ENCODE peak calls at places on chromosomes 3 and 15, in seven cellular contexts. T is H1; X is suprapubic skin; E is DND-41; Q is ascending aorta; H is tibial nerve; Y is CD8-positive, alpha-beta memory T cell. P is an unnamed sample.

GRCh38 chr3:20622304-20622703 is 436.3 kb upstream of the SGO1 start:
- DNase-seq in T (no peak), X (no peak), E (no peak), Q (no peak), H (no peak), Y (no peak), P (no peak)

GRCh38 chr3:129439381-129439816 is 349 bp downstream of the MBD4 start:
- DNase-seq in T (no peak), X (peak; percentile 83), E (peak; percentile 63), Q (peak; percentile 76), H (no peak), Y (peak; percentile 40), P (no peak)

GRCh38 chr15:39885099-39885777 is 34.8 kb downstream of the GPR176 start:
- DNase-seq in T (no peak), X (no peak), E (no peak), Q (no peak), H (no peak), Y (no peak), P (no peak)

GRCh38 chr3:50057756-50058155 is 31.0 kb upstream of the RBM5 start:
- DNase-seq in T (no peak), X (no peak), E (no peak), Q (no peak), H (no peak), Y (no peak), P (no peak)

GRCh38 chr15:92033723-92034122 is 180.2 kb downstream of the SLCO3A1 start:
- DNase-seq in T (no peak), X (no peak), E (no peak), Q (no peak), H (no peak), Y (no peak), P (no peak)

GRCh38 chr3:85313380-85313779 is 354.6 kb downstream of the CADM2 start:
- DNase-seq in T (no peak), X (no peak), E (no peak), Q (no peak), H (no peak), Y (no peak), P (no peak)

GRCh38 chr3:149584236-149584635 is 73.6 kb downstream of the WWTR1 start:
- DNase-seq in T (no peak), X (no peak), E (no peak), Q (no peak), H (no peak), Y (no peak), P (no peak)

GRCh38 chr15:38398134-38398533 is 55.8 kb upstream of the FAM98B start:
- DNase-seq in T (no peak), X (no peak), E (no peak), Q (peak; percentile 83), H (peak; percentile 37), Y (no peak), P (no peak)

GRCh38 chr3:26731843-26732242 is 109.3 kb downstream of the LRRC3B start:
- DNase-seq in T (no peak), X (no peak), E (no peak), Q (no peak), H (no peak), Y (no peak), P (no peak)

GRCh38 chr3:41522620-41523019 is 323.3 kb downstream of the CTNNB1 start:
- DNase-seq in T (no peak), X (no peak), E (no peak), Q (no peak), H (no peak), Y (no peak), P (no peak)

GRCh38 chr3:110420158-110420641 is 651.4 kb upstream of the NECTIN3 start:
- DNase-seq in T (no peak), X (no peak), E (no peak), Q (no peak), H (no peak), Y (no peak), P (no peak)

GRCh38 chr15:84992157-84992940 is 10.7 kb downstream of the PDE8A start:
- DNase-seq in T (peak; percentile 26), X (no peak), E (no peak), Q (peak; percentile 76), H (no peak), Y (no peak), P (no peak)

GRCh38 chr15:55514414-55514850 is 6.4 kb upstream of the DNAAF4 start:
- DNase-seq in T (no peak), X (no peak), E (no peak), Q (no peak), H (no peak), Y (no peak), P (no peak)

GRCh38 chr3:32313723-32314473 is 75.4 kb downstream of the CMTM8 start:
- DNase-seq in T (no peak), X (no peak), E (no peak), Q (no peak), H (no peak), Y (no peak), P (no peak)

GRCh38 chr15:69193948-69194827 is 33.8 kb downstream of the GLCE start:
- DNase-seq in T (no peak), X (no peak), E (no peak), Q (no peak), H (no peak), Y (no peak), P (no peak)

GRCh38 chr15:48190932-48191573 is 412 bp upstream of the CTXN2 start:
- DNase-seq in T (peak; percentile 95), X (no peak), E (peak; percentile 61), Q (peak; percentile 75), H (peak; percentile 22), Y (peak; percentile 16), P (peak; percentile 23)

GRCh38 chr3:8870134-8870533 is 93.1 kb downstream of the RAD18 start:
- DNase-seq in T (no peak), X (no peak), E (no peak), Q (no peak), H (no peak), Y (no peak), P (no peak)

GRCh38 chr3:156726456-156726855 is 52.1 kb downstream of the TIPARP start:
- DNase-seq in T (no peak), X (no peak), E (no peak), Q (no peak), H (no peak), Y (no peak), P (no peak)

GRCh38 chr15:66617137-66618090 is 51.6 kb upstream of the LCTL start:
- DNase-seq in T (no peak), X (no peak), E (no peak), Q (peak; percentile 91), H (no peak), Y (no peak), P (no peak)

GRCh38 chr3:64150527-64151238 is 74.6 kb downstream of the PRICKLE2 start:
- DNase-seq in T (no peak), X (no peak), E (no peak), Q (peak; percentile 83), H (no peak), Y (no peak), P (no peak)

GRCh38 chr15:55587321-55588069 is 650 bp downstream of the PYGO1 start:
- DNase-seq in T (peak; percentile 70), X (no peak), E (peak; percentile 41), Q (no peak), H (no peak), Y (no peak), P (no peak)

GRCh38 chr3:27535809-27536392 is 51.7 kb upstream of the SLC4A7 start:
- DNase-seq in T (no peak), X (no peak), E (no peak), Q (no peak), H (no peak), Y (no peak), P (no peak)

GRCh38 chr15:99682455-99682854 is 50.8 kb downstream of the LYSMD4 start:
- DNase-seq in T (no peak), X (no peak), E (no peak), Q (no peak), H (no peak), Y (no peak), P (no peak)

GRCh38 chr15:83653288-83653638 is 660 bp upstream of the ADAMTSL3 start:
- DNase-seq in T (peak; percentile 73), X (no peak), E (no peak), Q (no peak), H (no peak), Y (no peak), P (no peak)
- H3K27ac ChIP-seq in T (no peak overlapping the region), X (no peak overlapping the region), E (no peak overlapping the region), Q (peak overlapping the region; percentile 91), H (no peak overlapping the region), Y (no peak overlapping the region), P (no peak overlapping the region)

DNA sequence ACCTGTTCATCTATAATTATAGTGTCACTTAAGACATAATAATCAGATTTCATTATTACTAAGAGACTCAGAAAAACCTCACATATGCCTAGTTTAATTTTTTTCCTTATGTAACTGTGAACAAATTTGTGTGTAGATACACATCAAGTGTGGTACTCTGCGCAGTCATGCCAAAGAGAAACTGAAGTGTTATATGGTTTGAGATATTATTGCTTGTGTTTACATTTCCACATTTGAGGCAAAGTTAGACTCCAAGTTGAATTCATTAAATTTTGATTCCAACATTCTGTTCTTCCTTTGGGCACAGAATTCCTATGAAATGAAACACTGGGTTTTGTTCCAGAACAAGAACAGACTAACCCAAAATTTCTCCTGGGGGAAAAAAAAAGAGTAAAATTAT is 2.2 kb downstream of the MBNL1 start:
- DNase-seq in T (no peak), X (no peak), E (no peak), Q (no peak), H (no peak), Y (no peak), P (no peak)
- H3K27ac ChIP-seq in T (no peak overlapping the region), X (peak overlapping the region; percentile 100), E (peak overlapping the region; percentile 13), Q (peak overlapping the region; percentile 99), H (peak overlapping the region; percentile 99), Y (peak overlapping the region; percentile 96), P (no peak overlapping the region)

DNA sequence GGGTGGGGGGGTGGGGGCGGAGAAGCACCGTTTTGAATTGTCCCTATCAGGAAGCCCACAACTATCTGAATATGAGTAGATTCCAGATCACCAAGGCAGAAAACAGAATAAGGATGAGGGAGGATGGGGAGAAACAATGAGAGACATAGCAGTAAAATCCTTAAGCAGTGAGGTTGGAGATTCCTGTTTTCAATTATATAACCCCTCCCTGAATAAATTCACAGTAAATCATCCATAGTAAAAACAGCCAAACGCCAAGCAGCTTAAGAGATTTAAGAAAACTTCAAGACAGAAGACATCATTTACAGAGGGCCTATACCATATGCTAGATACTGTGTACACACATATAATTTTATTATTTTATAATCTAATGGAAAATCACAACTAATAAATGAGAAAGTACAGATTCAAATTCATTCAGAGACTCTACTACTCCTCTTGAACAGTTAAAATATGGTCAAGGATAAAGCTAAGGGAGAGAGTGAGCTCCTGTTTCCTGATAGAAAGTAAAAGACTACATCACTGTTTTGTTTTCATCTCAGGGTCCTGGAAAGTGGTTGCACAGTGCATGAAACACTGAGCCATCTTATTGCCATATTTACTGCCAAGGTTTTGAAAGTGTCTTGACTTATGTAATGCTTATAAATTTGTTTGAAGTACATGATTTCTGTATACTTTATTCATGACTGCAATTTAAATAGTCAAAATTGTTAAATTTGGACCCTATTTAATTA is 141.6 kb downstream of the TBL1XR1 start:
- DNase-seq in T (no peak), X (no peak), E (no peak), Q (no peak), H (no peak), Y (no peak), P (no peak)
- H3K27ac ChIP-seq in T (no peak overlapping the region), X (no peak overlapping the region), E (no peak overlapping the region), Q (no peak overlapping the region), H (no peak overlapping the region), Y (no peak overlapping the region), P (no peak overlapping the region)

DNA sequence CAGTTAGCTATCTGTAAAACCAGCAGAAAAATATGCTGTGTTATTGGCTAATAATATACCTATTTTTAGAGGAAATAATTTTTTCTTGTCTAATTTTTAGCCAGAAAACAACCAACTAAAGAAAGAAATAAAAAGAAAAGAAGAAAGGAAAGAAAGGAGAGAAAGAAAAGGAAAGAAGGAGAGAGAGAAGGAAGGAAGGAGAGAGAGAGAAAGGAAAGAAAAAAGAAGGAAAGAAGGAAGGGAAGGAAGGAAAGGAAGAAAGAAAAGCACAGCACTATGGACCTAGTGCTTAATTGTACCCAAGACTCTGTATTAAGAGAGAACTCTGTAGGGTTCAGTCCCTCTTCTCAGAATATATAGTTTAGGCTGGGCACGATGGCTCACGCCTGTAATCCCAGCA is 3.3 kb upstream of the PAQR9 start:
- DNase-seq in T (no peak), X (no peak), E (no peak), Q (no peak), H (no peak), Y (no peak), P (no peak)
- H3K27ac ChIP-seq in T (no peak overlapping the region), X (no peak overlapping the region), E (no peak overlapping the region), Q (no peak overlapping the region), H (no peak overlapping the region), Y (no peak overlapping the region), P (no peak overlapping the region)